ENCODE peak calls at places on chromosomes 12 and 14, in four cellular contexts. One of them, this sample, is unnamed.

GRCh38 chr12:54352022-54352531 is 12.2 kb downstream of the GPR84 start:
- DNase-seq in HepG2: no peak
- DNase-seq in HCT116: no peak
- DNase-seq in K562: peak; percentile 40
- DNase-seq in this sample: no peak

GRCh38 chr14:102925646-102926045 is 3.2 kb downstream of the AMN start:
- DNase-seq in HCT116: no peak
- DNase-seq in HepG2: no peak
- DNase-seq in K562: no peak
- DNase-seq in this sample: no peak

GRCh38 chr12:11347810-11348209 is 37.6 kb upstream of the PRB4 start:
- DNase-seq in K562: no peak
- DNase-seq in HepG2: no peak
- DNase-seq in HCT116: no peak
- DNase-seq in this sample: no peak

GRCh38 chr14:26191123-26191522 is 406.7 kb downstream of the NOVA1 start:
- DNase-seq in K562: no peak
- DNase-seq in HCT116: no peak
- DNase-seq in HepG2: no peak
- DNase-seq in this sample: peak; percentile 48

GRCh38 chr14:30994681-30995620 is 30.5 kb upstream of the AP4S1 start:
- DNase-seq in K562: no peak
- DNase-seq in HCT116: no peak
- DNase-seq in HepG2: no peak
- DNase-seq in this sample: no peak

GRCh38 chr12:125512541-125513298 is 447.5 kb downstream of the AACS start:
- DNase-seq in HCT116: no peak
- DNase-seq in K562: no peak
- DNase-seq in HepG2: no peak
- DNase-seq in this sample: no peak

GRCh38 chr14:81233615-81234014 is 12.9 kb upstream of the GTF2A1 start:
- DNase-seq in HCT116: no peak
- DNase-seq in HepG2: no peak
- DNase-seq in K562: no peak
- DNase-seq in this sample: no peak

GRCh38 chr12:28575593-28576205 is 385.4 kb downstream of the CCDC91 start:
- DNase-seq in K562: no peak
- DNase-seq in HCT116: no peak
- DNase-seq in HepG2: no peak
- DNase-seq in this sample: peak; percentile 15

GRCh38 chr12:14766649-14767215 is 36.5 kb downstream of the WBP11 start:
- DNase-seq in K562: no peak
- DNase-seq in HCT116: no peak
- DNase-seq in HepG2: no peak
- DNase-seq in this sample: no peak

GRCh38 chr14:91924871-91925726 is 22.4 kb downstream of the FBLN5 start:
- DNase-seq in HepG2: no peak
- DNase-seq in K562: no peak
- DNase-seq in HCT116: no peak
- DNase-seq in this sample: no peak

GRCh38 chr12:132423251-132424117 is 66.5 kb upstream of the FBRSL1 start:
- DNase-seq in K562: peak; percentile 70
- DNase-seq in HepG2: peak; percentile 23
- DNase-seq in HCT116: no peak
- DNase-seq in this sample: peak; percentile 56

GRCh38 chr12:31742891-31743290 is 14.1 kb upstream of the AMN1 start:
- DNase-seq in K562: no peak
- DNase-seq in HCT116: no peak
- DNase-seq in HepG2: no peak
- DNase-seq in this sample: no peak

GRCh38 chr12:25328082-25328712 is 77.5 kb upstream of the KRAS start:
- DNase-seq in HCT116: no peak
- DNase-seq in K562: no peak
- DNase-seq in HepG2: peak; percentile 3
- DNase-seq in this sample: no peak
- TF ChIP-seq JUND in HCT116: no peak
- TF ChIP-seq JUND in K562: peak; percentile 15
- TF ChIP-seq JUND in HepG2: no peak
- TF ChIP-seq JUND in this sample: no peak

GRCh38 chr12:92971869-92972524 is 42.9 kb upstream of the EEA1 start:
- DNase-seq in HepG2: no peak
- DNase-seq in HCT116: no peak
- DNase-seq in K562: no peak
- DNase-seq in this sample: no peak
- TF ChIP-seq JUND in HepG2: no peak
- TF ChIP-seq JUND in HCT116: no peak
- TF ChIP-seq JUND in K562: no peak
- TF ChIP-seq JUND in this sample: no peak

GRCh38 chr14:64743061-64743460 is 38.8 kb downstream of the PLEKHG3 start:
- DNase-seq in HCT116: no peak
- DNase-seq in HepG2: no peak
- DNase-seq in K562: no peak
- DNase-seq in this sample: no peak

GRCh38 chr14:64746298-64747250 is 42.4 kb downstream of the PLEKHG3 start:
- DNase-seq in K562: no peak
- DNase-seq in HepG2: no peak
- DNase-seq in HCT116: no peak
- DNase-seq in this sample: no peak

GRCh38 chr14:64748521-64748920 is 44.3 kb downstream of the PLEKHG3 start:
- DNase-seq in K562: no peak
- DNase-seq in HCT116: no peak
- DNase-seq in HepG2: no peak
- DNase-seq in this sample: no peak

GRCh38 chr14:64747327-64747726 is 43.1 kb downstream of the PLEKHG3 start:
- DNase-seq in K562: no peak
- DNase-seq in HCT116: no peak
- DNase-seq in HepG2: no peak
- DNase-seq in this sample: no peak

DNA sequence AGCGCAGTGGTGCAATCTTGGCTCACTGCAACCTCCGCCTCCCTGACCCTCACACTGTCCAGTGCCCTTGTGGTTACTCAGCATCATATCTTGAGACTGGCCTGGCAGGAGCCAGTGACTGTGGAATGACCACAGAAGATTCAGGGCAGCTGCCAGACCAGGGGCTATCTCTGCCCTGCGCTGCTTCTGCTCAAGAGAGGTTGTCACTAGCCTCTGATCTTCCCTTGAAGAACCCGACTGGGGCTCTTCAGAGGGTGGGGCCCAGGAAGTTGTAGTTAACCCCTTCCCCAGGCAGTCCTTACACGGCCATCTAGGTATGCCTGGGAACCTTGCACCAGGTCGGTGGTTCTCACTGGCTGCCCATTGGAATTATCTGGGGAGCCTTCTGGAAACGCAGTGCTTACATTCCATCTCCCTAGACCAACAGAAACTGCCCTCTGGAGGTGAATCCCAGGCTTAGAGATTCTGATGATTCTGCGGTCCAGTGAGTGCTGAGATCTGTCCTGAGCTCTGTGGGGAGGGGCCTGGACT is 41.4 kb downstream of the PLEKHG3 start:
- DNase-seq in HepG2: peak; percentile 28
- DNase-seq in K562: no peak
- DNase-seq in HCT116: no peak
- DNase-seq in this sample: peak; percentile 48
- TF ChIP-seq JUND in HepG2: no peak
- TF ChIP-seq JUND in K562: no peak
- TF ChIP-seq JUND in HCT116: no peak
- TF ChIP-seq JUND in this sample: no peak

DNA sequence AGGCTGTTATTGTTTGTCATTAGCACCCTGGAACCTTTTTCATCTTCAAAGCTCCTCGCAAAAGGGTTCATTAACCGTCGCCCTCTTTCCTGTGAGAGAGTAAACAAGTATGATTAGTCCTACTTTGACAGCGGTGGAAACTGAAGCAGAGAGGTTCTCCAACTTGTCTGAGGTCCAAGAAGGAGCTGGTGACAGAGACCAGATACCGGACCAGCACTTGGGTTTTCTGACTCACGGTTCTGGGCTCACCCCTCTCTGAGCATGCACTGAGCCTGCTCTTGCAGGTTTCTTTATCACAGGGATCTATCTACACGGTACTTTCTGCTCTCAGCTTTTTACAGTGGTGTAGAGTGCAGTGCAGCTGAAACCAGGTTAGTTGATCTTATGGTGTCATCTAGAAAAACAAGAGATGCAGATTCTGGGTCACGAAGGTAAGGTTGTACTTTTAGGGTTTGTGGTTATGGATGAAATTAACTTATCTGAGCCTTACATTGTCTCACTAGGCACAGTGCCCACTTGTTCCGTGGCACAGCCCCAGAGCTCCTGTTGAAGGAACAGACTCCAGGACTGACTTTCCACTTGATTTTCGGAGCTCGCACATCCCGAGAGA is 62.1 kb downstream of the PPP2R5C start:
- DNase-seq in K562: no peak
- DNase-seq in HepG2: no peak
- DNase-seq in HCT116: no peak
- DNase-seq in this sample: no peak
- TF ChIP-seq JUND in K562: no peak
- TF ChIP-seq JUND in HepG2: no peak
- TF ChIP-seq JUND in HCT116: no peak
- TF ChIP-seq JUND in this sample: no peak

GRCh38 chr12:49043856-49044258 is 16.7 kb downstream of the KMT2D start:
- DNase-seq in HepG2: peak; percentile 34
- DNase-seq in HCT116: no peak
- DNase-seq in K562: peak; percentile 75
- DNase-seq in this sample: peak; percentile 79
- TF ChIP-seq JUND in HepG2: no peak
- TF ChIP-seq JUND in HCT116: no peak
- TF ChIP-seq JUND in K562: no peak
- TF ChIP-seq JUND in this sample: no peak

GRCh38 chr12:93808169-93808899 is 131.2 kb downstream of the CRADD start:
- DNase-seq in HepG2: no peak
- DNase-seq in HCT116: no peak
- DNase-seq in K562: no peak
- DNase-seq in this sample: no peak

GRCh38 chr12:93813181-93813580 is 136.0 kb downstream of the CRADD start:
- DNase-seq in HCT116: no peak
- DNase-seq in K562: no peak
- DNase-seq in HepG2: no peak
- DNase-seq in this sample: no peak

GRCh38 chr12:93807354-93807753 is 130.2 kb downstream of the CRADD start:
- DNase-seq in HCT116: no peak
- DNase-seq in K562: no peak
- DNase-seq in HepG2: no peak
- DNase-seq in this sample: no peak

GRCh38 chr12:93813972-93814821 is 137.0 kb downstream of the CRADD start:
- DNase-seq in K562: peak; percentile 13
- DNase-seq in HCT116: no peak
- DNase-seq in HepG2: peak; percentile 43
- DNase-seq in this sample: peak; percentile 29

GRCh38 chr12:93812616-93813015 is 135.4 kb downstream of the CRADD start:
- DNase-seq in HCT116: no peak
- DNase-seq in HepG2: no peak
- DNase-seq in K562: no peak
- DNase-seq in this sample: no peak
- TF ChIP-seq JUND in HCT116: no peak
- TF ChIP-seq JUND in HepG2: no peak
- TF ChIP-seq JUND in K562: no peak
- TF ChIP-seq JUND in this sample: no peak

GRCh38 chr14:73633115-73633514 is 11.7 kb upstream of the DNAL1 start:
- DNase-seq in HepG2: no peak
- DNase-seq in K562: no peak
- DNase-seq in HCT116: no peak
- DNase-seq in this sample: no peak

GRCh38 chr14:73637830-73638229 is 7.0 kb upstream of the DNAL1 start:
- DNase-seq in HCT116: no peak
- DNase-seq in HepG2: no peak
- DNase-seq in K562: no peak
- DNase-seq in this sample: no peak

GRCh38 chr14:73634333-73634833 is 10.4 kb upstream of the DNAL1 start:
- DNase-seq in K562: no peak
- DNase-seq in HCT116: no peak
- DNase-seq in HepG2: no peak
- DNase-seq in this sample: peak; percentile 61

GRCh38 chr14:73630009-73630780 is 14.6 kb upstream of the DNAL1 start:
- DNase-seq in HepG2: no peak
- DNase-seq in K562: no peak
- DNase-seq in HCT116: no peak
- DNase-seq in this sample: no peak

DNA sequence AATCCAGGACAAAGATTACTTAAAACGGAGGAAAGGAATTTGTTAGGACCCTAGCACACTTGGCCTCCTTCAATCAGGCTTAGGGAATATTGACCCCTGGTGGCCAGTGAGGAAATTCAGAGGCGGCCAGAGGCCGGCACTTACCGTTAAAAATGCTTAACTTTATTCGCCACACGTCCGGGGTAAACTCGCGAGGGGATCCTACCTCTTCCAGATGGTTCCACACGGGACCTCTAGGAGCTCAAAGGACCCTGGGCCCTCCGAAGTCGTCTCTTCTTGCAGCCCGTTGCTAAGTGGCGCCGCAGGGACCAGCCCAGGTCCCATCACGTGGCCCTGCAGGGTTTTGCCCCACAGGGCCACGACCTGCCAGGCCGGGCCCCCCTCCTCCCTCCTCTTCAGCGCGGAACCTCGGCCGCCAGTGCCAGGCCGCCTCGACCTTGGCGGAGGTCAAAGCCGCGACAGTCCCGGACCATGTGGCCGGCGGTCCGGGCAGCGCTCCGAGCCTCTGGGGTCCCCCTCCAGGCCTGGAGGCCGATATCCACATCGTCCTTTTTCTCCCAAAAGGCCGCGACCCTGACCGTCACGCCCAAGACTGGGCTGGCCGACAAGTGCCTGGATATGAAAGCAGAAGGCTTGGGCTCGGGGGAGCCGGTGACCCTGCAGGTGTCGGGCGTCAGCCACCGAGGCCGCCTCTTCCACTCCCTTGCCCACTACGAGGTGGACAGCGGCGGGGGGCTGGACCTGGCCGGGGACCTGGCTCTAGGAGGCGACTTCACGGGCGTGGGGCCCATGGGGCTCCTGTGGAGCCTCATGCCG is 11.1 kb upstream of the DNAL1 start:
- DNase-seq in K562: peak; percentile 33
- DNase-seq in HepG2: peak; percentile 59
- DNase-seq in HCT116: no peak
- DNase-seq in this sample: peak; percentile 44
- TF ChIP-seq JUND in K562: no peak
- TF ChIP-seq JUND in HepG2: no peak
- TF ChIP-seq JUND in HCT116: no peak
- TF ChIP-seq JUND in this sample: no peak

GRCh38 chr12:53100466-53101151 is 2.7 kb upstream of the SOAT2 start:
- DNase-seq in HepG2: no peak
- DNase-seq in HCT116: no peak
- DNase-seq in K562: no peak
- DNase-seq in this sample: no peak
- TF ChIP-seq JUND in HepG2: no peak
- TF ChIP-seq JUND in HCT116: no peak
- TF ChIP-seq JUND in K562: no peak
- TF ChIP-seq JUND in this sample: no peak

This sample was measured in T47D.